ENCODE peak calls at places on chromosomes 13 and 19, in four cellular contexts. G is kidney, I is brain pericyte, D is AG04450. V is an unnamed sample.

GRCh38 chr13:40895207-40895606 is 105.8 kb downstream of the SLC25A15 start:
- DNase-seq in G (no peak), I (no peak), D (no peak), V (no peak)

GRCh38 chr19:35195822-35196221 is 32.7 kb downstream of the FAM187B start:
- DNase-seq in G (no peak), I (no peak), D (no peak), V (no peak)

GRCh38 chr13:110471833-110472162 is 89.7 kb downstream of the RAB20 start:
- DNase-seq in G (peak), I (no peak), D (no peak), V (no peak)

GRCh38 chr19:7191946-7192691 is 102.1 kb downstream of the INSR start:
- DNase-seq in G (no peak), I (no peak), D (no peak), V (no peak)

GRCh38 chr13:44649118-44649455 is 73.0 kb upstream of the TSC22D1 start:
- DNase-seq in G (no peak), I (no peak), D (no peak), V (no peak)

GRCh38 chr13:20231839-20232555 is at the start of gene GJB6:
- DNase-seq in G (no peak), I (no peak), D (no peak), V (no peak)

GRCh38 chr13:24511019-24511823 is 1.4 kb downstream of the PARP4 start:
- DNase-seq in G (no peak), I (no peak), D (peak), V (no peak)

GRCh38 chr13:97205971-97206370 is 16.2 kb upstream of the MBNL2 start:
- DNase-seq in G (no peak), I (no peak), D (no peak), V (no peak)

GRCh38 chr13:28128030-28128429 is 10.3 kb upstream of the PAN3 start:
- DNase-seq in G (no peak), I (no peak), D (no peak), V (no peak)

GRCh38 chr13:101417501-101417900 is 1.2 kb upstream of the NALCN start:
- DNase-seq in G (no peak), I (no peak), D (no peak), V (no peak)

GRCh38 chr13:27792393-27793218 is at the start of gene GSX1:
- DNase-seq in G (peak), I (peak), D (no peak), V (no peak)

GRCh38 chr13:44422755-44423643 is 49.4 kb downstream of the SERP2 start:
- DNase-seq in G (no peak), I (no peak), D (no peak), V (no peak)

GRCh38 chr13:71156550-71156949 is 710.5 kb downstream of the DACH1 start:
- DNase-seq in G (peak), I (no peak), D (no peak), V (no peak)

GRCh38 chr19:5152767-5153532 is 184.0 kb downstream of the KDM4B start:
- DNase-seq in G (no peak), I (no peak), D (no peak), V (no peak)

GRCh38 chr19:33282036-33282686 is 20.2 kb downstream of the CEBPA start:
- DNase-seq in G (peak), I (no peak), D (no peak), V (no peak)

GRCh38 chr13:20182231-20182846 is 10.4 kb downstream of the GJB2 start:
- DNase-seq in G (no peak), I (no peak), D (peak), V (no peak)

GRCh38 chr19:46221981-46222610 is 7.4 kb upstream of the IGFL1 start:
- DNase-seq in G (peak), I (no peak), D (no peak), V (no peak)

V was measured in glomerular endothelial cell.